ENCODE peak calls at places on chromosome 15, in eight cellular contexts. C is ovary; G is mucosa of descending colon; F is tibial nerve; R is CD8-positive, alpha-beta memory T cell; A is BE2C; J is small intestine; K is astrocyte. D is an unnamed sample. For H3K9me3, the result is how much of the 10 kb centered on the place peaks cover.

GRCh38 chr15:101646652-101647051 is 5.5 kb downstream of the TM2D3 start:
- DNase-seq in C (no peak), G (no peak), F (no peak), R (no peak), A (no peak), J (no peak), K (no peak), D (no peak)

GRCh38 chr15:52802110-52802509 is 12.0 kb upstream of the ONECUT1 start:
- DNase-seq in C (no peak), G (no peak), F (no peak), R (no peak), A (no peak), J (no peak), K (no peak), D (no peak)

GRCh38 chr15:84604804-84605203 is 4.0 kb downstream of the ZSCAN2 start:
- DNase-seq in C (no peak), G (no peak), F (no peak), R (no peak), A (no peak), J (no peak), K (peak), D (no peak)

GRCh38 chr15:90265271-90266060 is at the start of gene NGRN:
- DNase-seq in C (peak), G (peak), F (peak), R (peak), A (peak), J (peak), K (peak), D (peak)

GRCh38 chr15:90545095-90545494 is 15.4 kb downstream of the CRTC3 start:
- DNase-seq in C (no peak), G (no peak), F (no peak), R (no peak), A (no peak), J (no peak), K (no peak), D (no peak)

GRCh38 chr15:60091150-60091549 is 87.0 kb downstream of the FOXB1 start:
- DNase-seq in C (no peak), G (no peak), F (no peak), R (no peak), A (no peak), J (peak), K (peak), D (no peak)

GRCh38 chr15:60790641-60791040 is 311.7 kb upstream of the ICE2 start:
- DNase-seq in C (no peak), G (no peak), F (no peak), R (no peak), A (no peak), J (no peak), K (no peak), D (no peak)

GRCh38 chr15:59296181-59296617 is 76.5 kb downstream of the MYO1E start:
- DNase-seq in C (no peak), G (no peak), F (no peak), R (no peak), A (no peak), J (no peak), K (peak), D (no peak)

GRCh38 chr15:74374648-74375302 is 7.3 kb upstream of the CYP11A1 start:
- DNase-seq in C (no peak), G (no peak), F (no peak), R (no peak), A (no peak), J (no peak), K (no peak), D (no peak)

GRCh38 chr15:43213466-43213865 is 7.4 kb downstream of the EPB42 start:
- DNase-seq in C (no peak), G (no peak), F (no peak), R (no peak), A (no peak), J (no peak), K (no peak), D (no peak)

GRCh38 chr15:96132126-96132525 is 198.4 kb upstream of the NR2F2 start:
- DNase-seq in C (no peak), G (no peak), F (no peak), R (no peak), A (no peak), J (no peak), K (no peak), D (no peak)

GRCh38 chr15:88835119-88835518 is 31.9 kb downstream of the ACAN start:
- DNase-seq in C (no peak), G (no peak), F (no peak), R (no peak), A (no peak), J (no peak), K (no peak), D (no peak)

GRCh38 chr15:20272422-20273184 is 269.0 kb downstream of the GOLGA6L6 start:
- DNase-seq in C (no peak), G (no peak), F (no peak), R (no peak), A (no peak), J (no peak), K (no peak), D (no peak)

GRCh38 chr15:35289029-35289617 is 204.0 kb upstream of the NANOGP8 start:
- DNase-seq in C (no peak), G (no peak), F (no peak), R (no peak), A (peak), J (peak), K (peak), D (no peak)

GRCh38 chr15:75109731-75110130 is 86.3 kb downstream of the PPCDC start:
- DNase-seq in C (no peak), G (no peak), F (no peak), R (no peak), A (no peak), J (no peak), K (no peak), D (peak)

GRCh38 chr15:42137461-42138261 is 18.8 kb downstream of the PLA2G4F start:
- DNase-seq in C (peak), G (no peak), F (no peak), R (peak), A (no peak), J (no peak), K (peak), D (peak)

GRCh38 chr15:60370105-60370803 is 27.5 kb downstream of the ANXA2 start:
- DNase-seq in C (no peak), G (no peak), F (no peak), R (no peak), A (no peak), J (peak), K (peak), D (no peak)

GRCh38 chr15:98025237-98025636 is 64.7 kb downstream of the ARRDC4 start:
- DNase-seq in C (no peak), G (no peak), F (no peak), R (no peak), A (no peak), J (no peak), K (peak), D (no peak)

GRCh38 chr15:92633418-92633817 is 22.2 kb downstream of the FAM174B start:
- DNase-seq in C (no peak), G (no peak), F (no peak), R (no peak), A (no peak), J (no peak), K (no peak), D (no peak)

GRCh38 chr15:68598171-68599152 is 19.7 kb downstream of the CORO2B start:
- DNase-seq in C (peak), G (no peak), F (no peak), R (no peak), A (no peak), J (no peak), K (no peak), D (no peak)

DNA sequence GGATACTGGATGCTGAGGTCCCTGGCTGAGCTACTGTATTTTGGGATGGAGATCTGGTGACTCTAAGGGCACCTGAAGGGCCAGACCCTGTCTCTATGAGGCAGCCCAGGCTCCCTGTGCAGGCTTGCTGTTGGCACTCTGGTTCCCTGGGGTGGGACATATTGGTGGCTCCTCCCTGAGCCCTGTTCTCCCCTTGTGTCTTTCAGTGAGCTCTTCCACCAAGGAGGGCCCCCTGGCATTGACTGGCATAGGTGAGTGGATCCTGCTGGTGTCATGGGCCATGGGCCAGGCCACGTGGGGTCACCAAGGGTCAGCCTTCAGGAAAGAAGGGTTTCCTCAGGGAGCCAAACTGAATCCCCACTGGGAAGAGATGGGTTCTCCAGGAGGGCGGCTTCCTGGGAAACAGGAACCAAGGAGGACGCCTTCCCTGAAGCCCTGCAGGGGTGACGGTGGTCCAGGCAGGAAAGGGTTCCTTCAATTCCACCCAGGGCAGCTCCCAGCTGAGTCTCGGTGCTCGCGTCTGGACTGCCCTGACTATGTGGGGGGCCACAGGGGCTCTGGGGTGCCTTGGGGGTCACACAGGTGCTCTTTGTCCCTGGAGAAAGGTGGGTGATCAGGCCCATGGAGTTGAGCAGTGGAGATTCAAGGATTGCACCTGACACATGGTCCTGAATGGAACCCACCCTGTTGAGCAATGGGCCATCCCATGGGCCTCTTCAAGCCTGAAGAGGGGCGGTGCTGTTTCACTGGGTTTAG is 220.4 kb downstream of the SNRPN start:
- DNase-seq in C (peak), G (peak), F (no peak), R (no peak), A (peak), J (no peak), K (no peak), D (peak)
- H3K9me3 ChIP-seq in C (under half), G (half or more), F (under half), R (under half), A (under half), J (under half), K (under half), D (half or more)

GRCh38 chr15:25185791-25186190 is 231.0 kb downstream of the SNRPN start:
- DNase-seq in C (no peak), G (peak), F (no peak), R (no peak), A (no peak), J (no peak), K (no peak), D (no peak)
- H3K9me3 ChIP-seq in C (under half), G (half or more), F (under half), R (under half), A (under half), J (under half), K (under half), D (under half)

GRCh38 chr15:82911458-82911857 is 41.1 kb downstream of the HOMER2 start:
- DNase-seq in C (no peak), G (no peak), F (no peak), R (no peak), A (no peak), J (no peak), K (no peak), D (no peak)

GRCh38 chr15:82904574-82904973 is 47.9 kb downstream of the HOMER2 start:
- DNase-seq in C (no peak), G (no peak), F (no peak), R (no peak), A (no peak), J (no peak), K (no peak), D (no peak)

GRCh38 chr15:82910721-82911120 is 41.8 kb downstream of the HOMER2 start:
- DNase-seq in C (no peak), G (no peak), F (no peak), R (no peak), A (no peak), J (peak), K (no peak), D (no peak)

GRCh38 chr15:82907350-82907749 is 45.2 kb downstream of the HOMER2 start:
- DNase-seq in C (no peak), G (no peak), F (no peak), R (no peak), A (no peak), J (no peak), K (no peak), D (no peak)

GRCh38 chr15:82909080-82909815 is 43.3 kb downstream of the HOMER2 start:
- DNase-seq in C (no peak), G (no peak), F (no peak), R (no peak), A (no peak), J (no peak), K (no peak), D (no peak)
- H3K9me3 ChIP-seq in C (under half), G (under half), F (under half), R (under half), A (under half), J (under half), K (under half), D (under half)

DNA sequence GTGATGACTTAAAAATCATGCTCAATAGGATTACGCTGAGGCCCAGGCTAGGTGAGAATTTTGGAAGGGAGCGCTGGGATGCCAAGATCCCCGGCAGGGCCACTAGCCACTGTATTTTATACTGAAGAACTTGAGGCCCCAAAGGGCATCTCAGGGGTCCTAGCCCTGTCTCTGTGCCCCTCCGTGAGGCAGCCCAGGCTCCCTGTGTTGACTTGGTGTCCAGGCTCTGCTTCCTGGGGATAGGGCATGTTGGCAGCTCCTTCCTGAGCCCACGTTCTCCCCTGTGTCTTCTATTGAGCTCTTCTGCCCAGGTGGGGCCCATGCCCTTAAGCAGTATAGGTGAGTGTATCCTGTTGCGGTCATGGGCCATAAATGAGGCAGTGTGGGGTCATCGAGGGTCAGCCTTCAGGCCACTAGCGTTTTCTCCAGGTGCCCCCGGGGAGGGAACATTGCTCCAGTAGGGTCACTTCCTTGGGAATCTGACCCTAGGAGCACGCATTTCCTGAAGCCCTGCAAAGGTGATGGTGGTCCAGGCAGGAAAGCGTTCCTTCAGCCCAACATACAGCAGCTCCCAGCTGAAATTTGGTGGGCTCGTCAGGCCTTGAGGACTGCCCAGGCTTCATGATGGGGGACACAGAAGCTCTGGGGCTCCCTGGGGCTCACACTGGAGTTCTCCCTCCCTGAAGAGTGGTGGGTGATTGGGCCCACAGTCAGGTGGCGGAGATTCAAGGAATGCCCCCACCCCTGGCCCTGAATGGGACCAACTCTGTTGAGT is 189.4 kb downstream of the UBE3A start:
- DNase-seq in C (peak), G (peak), F (no peak), R (no peak), A (no peak), J (no peak), K (no peak), D (no peak)
- H3K9me3 ChIP-seq in C (under half), G (half or more), F (under half), R (under half), A (under half), J (under half), K (under half), D (under half)

DNA sequence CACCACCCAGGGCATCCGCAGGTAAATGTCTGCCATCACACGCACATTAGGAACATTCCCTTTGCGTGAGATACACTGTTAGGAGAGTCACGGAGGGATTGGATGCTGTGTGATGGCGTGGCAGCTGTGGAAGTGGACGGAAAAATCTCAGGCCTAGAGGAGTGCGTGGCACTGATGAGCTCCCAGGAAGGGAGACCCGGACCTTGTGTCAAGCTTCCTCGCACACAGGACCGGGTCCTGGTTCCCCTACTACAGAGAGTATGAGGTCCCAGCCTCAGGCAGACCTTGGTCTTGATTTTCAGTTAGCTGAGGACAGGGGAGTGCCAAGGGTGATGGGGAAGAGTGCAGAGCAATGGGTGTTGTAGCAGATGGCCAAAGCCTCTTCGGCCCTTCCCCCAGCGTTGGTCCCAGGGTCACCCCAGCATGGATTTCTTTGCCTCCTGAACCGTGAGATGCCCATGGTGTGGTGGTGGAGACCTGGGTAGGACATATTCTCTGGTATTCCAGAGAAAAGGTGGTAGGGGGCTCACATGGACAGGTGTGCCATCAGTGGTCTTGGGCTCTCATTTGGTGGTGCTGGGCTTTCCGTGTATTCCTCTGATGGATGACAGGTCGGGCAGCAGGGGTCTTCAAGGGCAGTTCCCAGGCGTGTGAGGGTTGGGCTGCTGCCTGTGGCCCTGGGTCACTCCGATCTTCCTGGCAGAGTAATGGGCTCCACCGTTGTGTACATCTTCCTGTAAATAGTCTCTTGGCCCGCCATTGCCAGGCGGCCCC is 105.1 kb downstream of the SNRPN start:
- DNase-seq in C (peak), G (no peak), F (no peak), R (no peak), A (no peak), J (no peak), K (no peak), D (peak)
- H3K9me3 ChIP-seq in C (half or more), G (half or more), F (half or more), R (half or more), A (under half), J (under half), K (half or more), D (half or more)

D was measured in DND-41.